ENCODE peak calls at places on chromosomes 16 and 17, in seven cellular contexts. R is PC-3; S is CD4-positive, alpha-beta memory T cell; X is CD8-positive, alpha-beta memory T cell; H is stomach; Z is sigmoid colon; U is ascending aorta. E is an unnamed sample.
A peak's percentile ranks its signal among the peaks of the same experiment; 100 is the strongest.

GRCh38 chr17:50048146-50048720 is 7.7 kb upstream of the ITGA3 start:
- DNase-seq in R (peak; percentile 40), S (no peak), X (no peak), H (no peak), Z (no peak), U (no peak), E (no peak)

GRCh38 chr16:19935696-19936095 is 51.0 kb upstream of the GPRC5B start:
- DNase-seq in R (no peak), S (no peak), X (no peak), H (no peak), Z (no peak), U (no peak), E (no peak)

GRCh38 chr16:57681950-57682728 is 12.5 kb upstream of the DRC7 start:
- DNase-seq in R (no peak), S (no peak), X (no peak), H (no peak), Z (peak; percentile 57), U (no peak), E (no peak)

GRCh38 chr17:17018612-17019429 is 23.4 kb upstream of the MPRIP start:
- DNase-seq in R (peak; percentile 91), S (no peak), X (no peak), H (peak; percentile 95), Z (no peak), U (no peak), E (no peak)

GRCh38 chr16:30637952-30638351 is 12.8 kb upstream of the PRR14 start:
- DNase-seq in R (peak; percentile 74), S (peak; percentile 36), X (no peak), H (no peak), Z (no peak), U (no peak), E (no peak)

GRCh38 chr17:30580916-30581315 is 103.7 kb downstream of the GOSR1 start:
- DNase-seq in R (no peak), S (no peak), X (no peak), H (no peak), Z (no peak), U (no peak), E (no peak)

GRCh38 chr16:84607694-84608093 is 10.2 kb downstream of the COTL1 start:
- DNase-seq in R (no peak), S (no peak), X (no peak), H (no peak), Z (no peak), U (no peak), E (no peak)

GRCh38 chr17:53570731-53571130 is 252.0 kb upstream of the KIF2B start:
- DNase-seq in R (no peak), S (no peak), X (no peak), H (no peak), Z (no peak), U (no peak), E (no peak)

GRCh38 chr16:12588510-12588909 is 215.2 kb downstream of the CPPED1 start:
- DNase-seq in R (no peak), S (no peak), X (no peak), H (no peak), Z (no peak), U (no peak), E (no peak)

GRCh38 chr17:16446338-16446983 is 31.1 kb downstream of the TRPV2 start:
- DNase-seq in R (peak; percentile 34), S (no peak), X (no peak), H (no peak), Z (no peak), U (no peak), E (no peak)

GRCh38 chr17:5179003-5179402 is 12.7 kb downstream of the ZNF594 start:
- DNase-seq in R (no peak), S (no peak), X (no peak), H (no peak), Z (no peak), U (no peak), E (no peak)

GRCh38 chr17:5181509-5182305 is 10.0 kb downstream of the ZNF594 start:
- DNase-seq in R (no peak), S (no peak), X (no peak), H (no peak), Z (no peak), U (no peak), E (no peak)

GRCh38 chr17:5183410-5183793 is 8.3 kb downstream of the ZNF594 start:
- DNase-seq in R (no peak), S (no peak), X (no peak), H (no peak), Z (no peak), U (no peak), E (no peak)

GRCh38 chr17:5184284-5184683 is 7.4 kb downstream of the ZNF594 start:
- DNase-seq in R (no peak), S (no peak), X (peak; percentile 24), H (no peak), Z (no peak), U (no peak), E (no peak)

DNA sequence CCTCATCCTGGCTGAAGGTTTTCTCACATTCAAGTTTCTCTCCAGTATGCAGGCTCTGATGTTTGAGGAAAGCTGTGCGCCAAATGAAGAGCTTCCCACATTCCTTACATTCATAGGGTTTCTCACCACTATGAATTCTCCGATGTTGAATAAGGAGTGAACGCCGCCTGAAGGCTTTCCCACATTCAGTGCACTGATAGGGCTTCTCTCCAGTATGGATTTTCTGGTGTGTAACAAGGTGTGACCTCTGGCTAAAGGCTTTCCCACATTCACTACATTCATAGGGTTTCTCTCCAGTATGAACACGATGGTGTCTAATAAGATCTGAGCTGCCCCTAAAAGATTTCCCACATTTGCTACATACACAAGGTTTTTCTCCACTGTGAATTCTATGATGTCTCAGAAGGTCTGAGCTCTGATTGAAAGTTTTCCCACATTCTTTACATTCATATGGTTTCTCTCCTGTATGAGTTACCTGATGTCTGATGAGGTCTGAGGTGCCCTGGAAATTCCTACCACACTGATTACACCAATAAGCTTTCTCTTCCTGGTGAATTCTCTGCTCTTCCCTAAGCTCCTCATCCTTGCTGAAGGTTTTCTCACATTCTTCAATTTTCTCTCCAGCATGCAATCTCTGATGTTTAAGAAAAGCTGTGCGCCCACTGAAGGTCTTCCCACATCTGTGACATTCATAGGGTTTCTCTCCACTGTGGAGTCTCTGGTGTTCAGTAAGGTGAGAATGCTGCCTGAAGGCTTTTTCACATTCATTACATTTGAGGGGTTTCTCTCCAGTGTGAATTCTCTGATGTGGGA is 8.9 kb downstream of the ZNF594 start:
- DNase-seq in R (no peak), S (no peak), X (no peak), H (no peak), Z (no peak), U (no peak), E (no peak)
- H3K9me3 ChIP-seq in R (peaks cover 38% of the 10 kb centered on the region), S (peaks cover 35% of the 10 kb centered on the region), X (peaks cover 73% of the 10 kb centered on the region), H (peaks cover 100% of the 10 kb centered on the region), Z (peaks cover 91% of the 10 kb centered on the region), U (peaks cover 100% of the 10 kb centered on the region), E (peaks cover 38% of the 10 kb centered on the region)

GRCh38 chr17:11553135-11553534 is 45.1 kb upstream of the DNAH9 start:
- DNase-seq in R (no peak), S (no peak), X (no peak), H (no peak), Z (no peak), U (no peak), E (no peak)

GRCh38 chr17:11554542-11554941 is 43.7 kb upstream of the DNAH9 start:
- DNase-seq in R (no peak), S (no peak), X (no peak), H (no peak), Z (no peak), U (no peak), E (no peak)

GRCh38 chr17:11554042-11554441 is 44.2 kb upstream of the DNAH9 start:
- DNase-seq in R (no peak), S (no peak), X (no peak), H (no peak), Z (no peak), U (no peak), E (no peak)

GRCh38 chr17:11557727-11558452 is 40.4 kb upstream of the DNAH9 start:
- DNase-seq in R (no peak), S (no peak), X (no peak), H (no peak), Z (no peak), U (no peak), E (no peak)

GRCh38 chr17:11555530-11555929 is 42.7 kb upstream of the DNAH9 start:
- DNase-seq in R (no peak), S (no peak), X (no peak), H (no peak), Z (no peak), U (no peak), E (no peak)
- H3K9me3 ChIP-seq in R (no peaks in the 10 kb centered on the region), S (no peaks in the 10 kb centered on the region), X (no peaks in the 10 kb centered on the region), H (no peaks in the 10 kb centered on the region), Z (no peaks in the 10 kb centered on the region), U (no peaks in the 10 kb centered on the region), E (no peaks in the 10 kb centered on the region)

DNA sequence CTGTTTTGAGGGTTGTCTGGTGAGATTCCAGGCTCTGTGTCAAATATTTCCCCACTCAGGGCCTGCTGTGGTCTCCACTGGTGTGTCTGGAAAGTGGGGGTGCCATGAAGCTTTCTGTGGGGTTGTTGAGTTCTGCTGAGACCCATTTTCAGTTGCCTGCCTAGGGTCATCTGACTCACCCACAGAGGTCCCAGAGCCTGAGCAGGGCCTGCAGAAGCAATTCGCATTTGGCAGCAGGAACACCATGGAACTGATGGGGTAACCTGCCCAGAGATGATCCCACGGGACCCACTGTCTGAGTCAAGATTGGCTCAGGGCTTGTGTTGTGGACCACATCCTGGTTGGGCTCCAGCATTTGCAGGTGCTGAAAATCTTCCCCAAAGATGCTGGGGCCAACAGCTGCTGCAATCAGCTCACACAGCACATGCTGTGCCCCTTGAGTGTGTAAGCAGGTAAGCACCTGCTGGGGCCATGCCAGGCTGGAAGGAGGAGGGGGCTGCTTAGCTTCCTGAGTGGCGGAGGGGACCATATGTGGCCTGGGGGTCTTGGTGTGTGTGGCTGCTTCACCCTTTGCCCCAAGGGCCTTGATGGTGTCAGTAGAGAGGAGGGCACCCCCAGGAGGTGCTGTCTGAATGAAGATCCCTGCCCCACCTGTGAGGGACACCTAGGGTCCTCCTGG is 1726.1 kb downstream of the TP53TG3F start:
- DNase-seq in R (no peak), S (no peak), X (no peak), H (no peak), Z (no peak), U (no peak), E (no peak)
- H3K9me3 ChIP-seq in R (no peaks in the 10 kb centered on the region), S (no peaks in the 10 kb centered on the region), X (no peaks in the 10 kb centered on the region), H (peaks cover 72% of the 10 kb centered on the region), Z (no peaks in the 10 kb centered on the region), U (no peaks in the 10 kb centered on the region), E (no peaks in the 10 kb centered on the region)

GRCh38 chr16:60463986-60464385 is 1572.3 kb downstream of the CDH8 start:
- DNase-seq in R (no peak), S (no peak), X (no peak), H (no peak), Z (no peak), U (no peak), E (no peak)
- H3K9me3 ChIP-seq in R (no peaks in the 10 kb centered on the region), S (no peaks in the 10 kb centered on the region), X (no peaks in the 10 kb centered on the region), H (peaks cover 5% of the 10 kb centered on the region), Z (no peaks in the 10 kb centered on the region), U (no peaks in the 10 kb centered on the region), E (no peaks in the 10 kb centered on the region)

GRCh38 chr16:35557731-35558130 is 2098.3 kb downstream of the TP53TG3F start:
- DNase-seq in R (no peak), S (no peak), X (no peak), H (no peak), Z (no peak), U (no peak), E (no peak)
- H3K9me3 ChIP-seq in R (no peaks in the 10 kb centered on the region), S (no peaks in the 10 kb centered on the region), X (no peaks in the 10 kb centered on the region), H (peaks cover 6% of the 10 kb centered on the region), Z (no peaks in the 10 kb centered on the region), U (no peaks in the 10 kb centered on the region), E (no peaks in the 10 kb centered on the region)

DNA sequence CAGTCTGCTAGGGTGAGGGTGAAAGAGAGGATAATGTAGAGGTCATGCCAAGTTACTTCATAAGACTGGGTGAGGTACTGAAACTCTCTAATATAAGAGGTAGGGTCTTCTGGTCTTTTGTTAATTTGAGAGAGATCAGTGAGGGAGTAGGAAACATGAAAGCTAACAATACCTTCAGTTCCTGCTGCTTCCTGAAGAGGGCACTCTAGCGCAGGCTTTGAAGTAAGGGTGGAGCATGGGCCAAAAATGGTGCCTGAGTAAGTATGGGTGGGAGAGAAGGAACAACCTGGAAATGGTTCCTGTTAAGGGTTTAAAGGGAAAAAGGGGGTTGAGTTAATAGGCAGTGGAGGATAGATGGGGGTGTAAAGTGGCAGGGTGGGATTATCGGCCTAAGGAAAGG is 2449.5 kb downstream of the TP53TG3F start:
- DNase-seq in R (no peak), S (no peak), X (no peak), H (no peak), Z (no peak), U (no peak), E (no peak)
- H3K9me3 ChIP-seq in R (no peaks in the 10 kb centered on the region), S (no peaks in the 10 kb centered on the region), X (peaks cover 8% of the 10 kb centered on the region), H (peaks cover 76% of the 10 kb centered on the region), Z (peaks cover 2% of the 10 kb centered on the region), U (no peaks in the 10 kb centered on the region), E (no peaks in the 10 kb centered on the region)

E was measured in T-helper 17 cell.